ENCODE peak calls at places on chromosome 11, in seven cellular contexts. Q, M, L, V, U, T and K are unnamed samples.

GRCh38 chr11:8610532-8611116 is 16.6 kb upstream of the STK33 start:
- DNase-seq in V (no peak), M (peak), U (peak), T (peak), Q (peak), L (no peak), K (no peak)

GRCh38 chr11:57414612-57415212 is 12.2 kb downstream of the SLC43A3 start:
- DNase-seq in Q (no peak), V (no peak), M (no peak), T (no peak), U (no peak), L (no peak), K (no peak)

GRCh38 chr11:3920148-3920852 is 64.8 kb downstream of the STIM1 start:
- DNase-seq in T (no peak), Q (no peak), V (no peak), L (no peak), U (peak), M (peak), K (peak)

GRCh38 chr11:109854696-109855095 is 238.5 kb upstream of the ZC3H12C start:
- DNase-seq in T (no peak), M (no peak), V (no peak), L (no peak), Q (no peak), U (no peak), K (no peak)

GRCh38 chr11:20364412-20364792 is 888 bp downstream of the HTATIP2 start:
- DNase-seq in M (peak), T (no peak), L (no peak), U (no peak), Q (no peak), V (no peak), K (no peak)

GRCh38 chr11:118343248-118343647 is 743 bp upstream of the CD3D start:
- DNase-seq in U (no peak), V (no peak), M (peak), T (no peak), L (no peak), Q (no peak), K (no peak)

GRCh38 chr11:28702871-28703270 is 594.7 kb downstream of the METTL15 start:
- DNase-seq in Q (no peak), L (no peak), T (peak), U (no peak), M (no peak), V (no peak), K (no peak)

GRCh38 chr11:77672276-77672675 is 34.7 kb upstream of the CLNS1A start:
- DNase-seq in Q (no peak), V (peak), M (no peak), T (no peak), U (no peak), L (peak), K (no peak)

GRCh38 chr11:126403039-126403438 is 47.6 kb downstream of the ST3GAL4 start:
- DNase-seq in T (peak), Q (no peak), M (no peak), V (no peak), L (no peak), U (no peak), K (no peak)

GRCh38 chr11:9748361-9748970 is 84.6 kb downstream of the SWAP70 start:
- DNase-seq in L (peak), T (peak), M (peak), Q (peak), V (no peak), U (peak), K (peak)

GRCh38 chr11:1153951-1154487 is 3.7 kb upstream of the MUC5AC start:
- DNase-seq in Q (peak), V (peak), U (peak), M (no peak), T (peak), L (peak), K (peak)

GRCh38 chr11:87324817-87325489 is 287.2 kb downstream of the TMEM135 start:
- DNase-seq in V (no peak), M (no peak), L (no peak), T (no peak), U (no peak), Q (no peak), K (no peak)

GRCh38 chr11:14386081-14386480 is 27.1 kb upstream of the RRAS2 start:
- DNase-seq in L (no peak), V (no peak), Q (no peak), U (no peak), T (no peak), M (no peak), K (no peak)

GRCh38 chr11:10413268-10413667 is 41.8 kb upstream of the AMPD3 start:
- DNase-seq in T (peak), L (no peak), U (no peak), Q (peak), M (peak), V (no peak), K (no peak)

GRCh38 chr11:88552377-88553029 is 215.0 kb upstream of the CTSC start:
- DNase-seq in Q (no peak), L (no peak), V (no peak), U (peak), M (peak), T (peak), K (peak)